ENCODE peak calls at places on chromosomes 2 and 18, in five cellular contexts. M is SK-N-SH, R is upper lobe of right lung, A is right atrium auricular region, I is IMR-90. Y is an unnamed sample. For H3K4me1, the result is how much of the 10 kb centered on the place peaks cover.

GRCh38 chr2:25025229-25025742 is 16.6 kb upstream of the EFR3B start:
- DNase-seq in M (no peak), R (no peak), A (no peak), I (no peak), Y (no peak)

GRCh38 chr2:161160226-161161073 is at the start of gene TANK:
- DNase-seq in M (peak), R (peak), A (peak), I (peak), Y (peak)

GRCh38 chr2:157388827-157389226 is 55.1 kb downstream of the CYTIP start:
- DNase-seq in M (no peak), R (no peak), A (no peak), I (no peak), Y (no peak)

GRCh38 chr2:118032169-118033013 is 18.5 kb upstream of the CCDC93 start:
- DNase-seq in M (peak), R (no peak), A (no peak), I (peak), Y (peak)

GRCh38 chr2:27727257-27727656 is 44.3 kb upstream of the MRPL33 start:
- DNase-seq in M (no peak), R (no peak), A (no peak), I (no peak), Y (no peak)

GRCh38 chr2:214856116-214856515 is 46.6 kb upstream of the BARD1 start:
- DNase-seq in M (no peak), R (no peak), A (no peak), I (peak), Y (no peak)

GRCh38 chr2:32135409-32135808 is 30.3 kb upstream of the SLC30A6 start:
- DNase-seq in M (peak), R (peak), A (no peak), I (peak), Y (peak)

GRCh38 chr2:28394997-28395333 is 2.3 kb downstream of the FOSL2 start:
- DNase-seq in M (no peak), R (no peak), A (no peak), I (no peak), Y (no peak)

GRCh38 chr2:241897231-241897916 is 27.8 kb downstream of the RTP5 start:
- DNase-seq in M (peak), R (peak), A (no peak), I (no peak), Y (no peak)

GRCh38 chr2:9145109-9145751 is 61.4 kb upstream of the ASAP2 start:
- DNase-seq in M (no peak), R (no peak), A (peak), I (peak), Y (peak)

GRCh38 chr2:110745048-110745447 is 12.7 kb downstream of the ACOXL start:
- DNase-seq in M (no peak), R (no peak), A (no peak), I (no peak), Y (no peak)

GRCh38 chr2:26039603-26040367 is 5.9 kb downstream of the RAB10 start:
- DNase-seq in M (no peak), R (no peak), A (no peak), I (no peak), Y (no peak)

GRCh38 chr2:26043862-26044736 is 10.2 kb downstream of the RAB10 start:
- DNase-seq in M (no peak), R (peak), A (peak), I (no peak), Y (no peak)

GRCh38 chr2:26048791-26049190 is 14.9 kb downstream of the RAB10 start:
- DNase-seq in M (no peak), R (no peak), A (no peak), I (no peak), Y (no peak)

GRCh38 chr2:26043109-26043508 is 9.2 kb downstream of the RAB10 start:
- DNase-seq in M (no peak), R (no peak), A (peak), I (no peak), Y (no peak)
- H3K4me1 ChIP-seq in M (under half), R (under half), A (under half), I (under half), Y (under half)

DNA sequence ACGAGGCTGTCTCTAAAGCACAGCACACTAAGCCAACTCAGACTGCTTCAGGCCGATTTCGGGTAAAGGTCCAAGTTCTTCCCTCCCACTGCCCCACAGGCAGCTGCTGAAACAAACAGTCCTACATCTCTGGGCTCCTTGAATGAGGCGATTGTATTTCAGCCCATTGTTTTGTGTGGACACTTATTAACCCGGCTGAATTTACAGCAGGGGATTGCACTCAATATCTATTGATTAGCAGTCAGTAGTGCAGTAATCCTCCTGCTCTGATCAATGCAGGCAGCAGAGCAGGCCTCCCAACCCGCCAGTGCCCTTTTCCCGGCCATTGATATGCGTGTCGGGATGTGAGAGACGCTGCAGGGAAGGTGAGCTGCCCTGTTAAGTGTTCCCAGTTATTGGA is 330.1 kb downstream of the CMPK2 start:
- DNase-seq in M (no peak), R (no peak), A (no peak), I (no peak), Y (no peak)
- H3K27ac ChIP-seq in M (no peak), R (no peak), A (no peak), I (no peak), Y (no peak)

DNA sequence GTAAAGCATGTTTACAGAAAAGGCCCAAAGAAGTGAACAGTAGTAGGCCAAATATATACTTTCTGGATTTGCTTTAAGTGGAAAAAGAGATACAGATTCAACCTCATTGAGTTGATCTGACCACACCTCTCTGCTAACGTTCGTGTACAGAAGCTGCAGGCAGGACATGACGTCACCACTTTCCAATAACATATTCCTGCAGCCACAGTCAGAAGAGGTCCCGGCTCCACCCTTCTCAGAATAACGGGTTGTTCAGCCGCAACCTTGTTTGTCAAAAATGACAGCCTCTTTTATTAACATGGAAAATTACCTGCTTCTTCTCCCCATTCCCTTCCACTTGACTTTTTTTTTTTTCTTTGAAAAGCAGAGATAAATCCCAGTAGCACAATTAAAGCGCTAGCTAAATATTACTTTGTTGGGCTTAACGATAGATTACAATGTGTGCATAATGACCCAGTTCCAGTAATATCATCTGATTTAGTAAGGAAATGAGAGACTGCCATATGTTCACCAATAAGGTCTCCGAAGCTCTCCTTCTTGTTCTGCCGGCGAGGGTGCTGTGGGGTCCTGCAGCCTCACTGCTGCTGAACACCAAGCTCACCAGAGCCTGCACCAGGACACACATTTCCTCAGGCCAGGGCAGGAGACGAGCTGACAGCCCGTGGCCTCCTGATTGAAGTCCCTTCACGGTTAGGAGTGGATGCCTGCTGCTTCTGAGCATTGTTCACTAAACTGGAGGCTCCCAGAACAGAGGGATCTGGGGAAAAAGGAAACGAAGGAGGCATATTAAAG is 451.0 kb upstream of the SALL3 start:
- DNase-seq in M (no peak), R (no peak), A (peak), I (no peak), Y (no peak)
- H3K4me1 ChIP-seq in M (under half), R (under half), A (under half), I (under half), Y (under half)

DNA sequence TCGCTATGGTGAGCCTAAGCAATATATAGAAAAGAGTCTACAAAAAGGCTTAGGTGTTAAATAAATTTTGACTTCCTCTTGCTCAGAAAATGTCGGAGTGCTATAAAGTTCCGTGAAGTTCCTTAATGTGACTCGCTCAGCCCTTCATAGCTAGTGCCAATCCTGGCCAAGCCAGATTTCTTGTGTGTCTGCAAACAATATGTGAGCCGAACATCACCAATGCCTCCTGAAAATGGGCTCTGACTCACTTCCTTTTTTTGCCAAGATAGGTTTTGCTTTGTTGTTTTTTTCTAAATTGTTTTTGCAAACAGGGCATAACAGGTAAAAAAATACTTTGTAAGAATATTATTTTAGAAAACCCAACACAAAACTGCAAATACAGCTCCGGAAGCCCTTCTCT is 26.1 kb downstream of the CDC42EP3 start:
- DNase-seq in M (no peak), R (no peak), A (no peak), I (peak), Y (no peak)
- H3K27ac ChIP-seq in M (peak), R (peak), A (peak), I (no peak), Y (no peak)

GRCh38 chr2:237727363-237727762 is 71.2 kb upstream of the RBM44 start:
- DNase-seq in M (no peak), R (no peak), A (peak), I (peak), Y (no peak)
- H3K4me1 ChIP-seq in M (half or more), R (half or more), A (under half), I (under half), Y (under half)

DNA sequence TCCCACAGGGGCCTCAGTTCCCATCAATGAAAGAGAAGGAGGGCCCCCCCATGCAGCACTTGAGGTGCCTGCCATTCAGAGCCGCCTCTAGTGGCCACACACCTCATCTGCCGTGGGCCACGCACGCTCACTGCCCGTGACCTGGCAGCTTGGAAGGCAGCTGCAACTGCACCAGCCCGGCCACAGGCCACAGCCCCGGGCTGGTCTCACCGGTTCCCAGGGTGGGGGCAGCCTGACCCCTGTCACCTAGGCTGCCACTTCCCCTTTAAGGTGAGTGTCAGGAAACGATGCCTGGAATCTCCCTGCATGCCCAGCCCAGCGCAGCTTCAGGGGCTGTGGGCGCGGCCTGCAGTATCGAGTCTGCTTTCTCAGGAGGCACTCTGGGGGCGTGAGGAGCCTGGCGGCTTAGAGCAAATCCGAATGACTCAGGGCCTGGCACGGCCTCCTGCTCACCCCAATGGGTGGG is 2.6 kb downstream of the MAB21L4 start:
- DNase-seq in M (no peak), R (no peak), A (no peak), I (peak), Y (peak)
- H3K27ac ChIP-seq in M (no peak), R (no peak), A (no peak), I (no peak), Y (no peak)

GRCh38 chr2:86049529-86049928 is 56.2 kb downstream of the POLR1A start:
- DNase-seq in M (no peak), R (no peak), A (no peak), I (no peak), Y (no peak)
- H3K4me1 ChIP-seq in M (under half), R (under half), A (under half), I (under half), Y (under half)

GRCh38 chr18:33579868-33580205 is 1.8 kb downstream of the ASXL3 start:
- DNase-seq in M (no peak), R (no peak), A (no peak), I (no peak), Y (no peak)
- H3K27ac ChIP-seq in M (no peak), R (no peak), A (peak), I (no peak), Y (peak)